ENCODE peak calls at places on chromosomes 7 and 10, in five cellular contexts. M is tibial nerve, H is GM06990, U is RWPE2, Q is heart right ventricle. K is an unnamed sample.
A peak's percentile ranks its signal among the peaks of the same experiment; 100 is the strongest.

GRCh38 chr7:51126813-51127617 is 189.6 kb downstream of the COBL start:
- DNase-seq in H (no peak), M (no peak), U (no peak), Q (no peak), K (no peak)

GRCh38 chr7:5546626-5547025 is 123.0 kb upstream of the TNRC18 start:
- DNase-seq in H (no peak), M (no peak), Q (no peak), U (no peak), K (no peak)

GRCh38 chr10:51147644-51148399 is 73.5 kb downstream of the PRKG1 start:
- DNase-seq in M (no peak), U (no peak), Q (no peak), H (no peak), K (no peak)

GRCh38 chr7:24381919-24382505 is 98.0 kb downstream of the NPY start:
- DNase-seq in M (no peak), U (no peak), Q (no peak), H (peak; percentile 12), K (peak; percentile 15)

GRCh38 chr7:158887594-158887993 is 31.2 kb downstream of the DYNC2I1 start:
- DNase-seq in H (no peak), Q (no peak), U (no peak), M (no peak), K (no peak)

GRCh38 chr7:132318338-132319318 is 257.6 kb downstream of the PLXNA4 start:
- DNase-seq in U (peak; percentile 66), Q (peak; percentile 81), H (peak; percentile 50), M (peak; percentile 71), K (peak; percentile 40)

GRCh38 chr7:55254242-55254595 is 110.9 kb upstream of the LANCL2 start:
- DNase-seq in H (no peak), U (no peak), M (no peak), Q (no peak), K (no peak)

GRCh38 chr10:12909182-12909835 is 92.2 kb downstream of the CCDC3 start:
- DNase-seq in H (no peak), U (no peak), Q (no peak), M (no peak), K (no peak)

GRCh38 chr7:106604303-106604918 is 56.5 kb downstream of the CCDC71L start:
- DNase-seq in H (peak; percentile 18), Q (no peak), U (no peak), M (no peak), K (no peak)

GRCh38 chr7:76294344-76295024 is 8.0 kb upstream of the HSPB1 start:
- DNase-seq in H (peak; percentile 53), M (peak; percentile 97), Q (peak; percentile 97), U (peak; percentile 97), K (no peak)

GRCh38 chr7:81769891-81770818 is at the start of gene HGF:
- DNase-seq in U (no peak), H (no peak), M (peak; percentile 66), Q (peak; percentile 78), K (no peak)

GRCh38 chr10:49605177-49605938 is 4.8 kb upstream of the SLC18A3 start:
- DNase-seq in U (peak; percentile 33), H (no peak), Q (no peak), M (no peak), K (no peak)

GRCh38 chr10:51109821-51110533 is 35.7 kb downstream of the PRKG1 start:
- DNase-seq in H (no peak), M (no peak), Q (no peak), U (no peak), K (no peak)

GRCh38 chr10:84205049-84205852 is 10.9 kb downstream of the CDHR1 start:
- DNase-seq in M (no peak), Q (peak; percentile 45), H (peak; percentile 39), U (no peak), K (peak; percentile 24)

GRCh38 chr10:89278034-89278535 is 23.8 kb upstream of the IFIT2 start:
- DNase-seq in Q (peak; percentile 82), U (peak; percentile 87), H (no peak), M (peak; percentile 88), K (no peak)

GRCh38 chr10:123150986-123151738 is 3.0 kb upstream of the BUB3 start:
- DNase-seq in M (no peak), Q (no peak), H (peak; percentile 82), U (no peak), K (no peak)

GRCh38 chr7:137798073-137798763 is 48.6 kb downstream of the DGKI start:
- DNase-seq in Q (no peak), U (no peak), M (no peak), H (peak; percentile 37), K (peak; percentile 13)

GRCh38 chr7:158526531-158526930 is 61.1 kb downstream of the PTPRN2 start:
- DNase-seq in Q (no peak), H (no peak), M (no peak), U (no peak), K (no peak)

GRCh38 chr7:131803861-131804260 is 247.4 kb upstream of the PODXL start:
- DNase-seq in Q (no peak), H (no peak), M (no peak), U (no peak), K (no peak)

GRCh38 chr7:53035499-53036412 is at the start of gene POM121L12:
- DNase-seq in M (no peak), Q (no peak), U (no peak), H (no peak), K (no peak)

GRCh38 chr10:123560301-123561144 is 105.6 kb upstream of the GPR26 start:
- DNase-seq in H (no peak), U (no peak), Q (no peak), M (no peak), K (no peak)

GRCh38 chr7:50450691-50451051 is 521 bp upstream of the FIGNL1 start:
- DNase-seq in M (no peak), H (no peak), Q (no peak), U (no peak), K (no peak)

GRCh38 chr10:115909962-115910361 is 363.0 kb downstream of the GFRA1 start:
- DNase-seq in U (no peak), H (no peak), Q (no peak), M (no peak), K (no peak)

GRCh38 chr7:3591150-3591549 is 290.1 kb downstream of the SDK1 start:
- DNase-seq in Q (no peak), M (no peak), U (no peak), H (no peak), K (no peak)

GRCh38 chr7:3588341-3588740 is 287.3 kb downstream of the SDK1 start:
- DNase-seq in H (no peak), Q (no peak), M (no peak), U (no peak), K (no peak)

GRCh38 chr7:3591944-3592343 is 290.9 kb downstream of the SDK1 start:
- DNase-seq in M (no peak), U (no peak), Q (no peak), H (no peak), K (no peak)

GRCh38 chr7:3589756-3590155 is 288.7 kb downstream of the SDK1 start:
- DNase-seq in U (no peak), H (no peak), M (no peak), Q (no peak), K (no peak)

DNA sequence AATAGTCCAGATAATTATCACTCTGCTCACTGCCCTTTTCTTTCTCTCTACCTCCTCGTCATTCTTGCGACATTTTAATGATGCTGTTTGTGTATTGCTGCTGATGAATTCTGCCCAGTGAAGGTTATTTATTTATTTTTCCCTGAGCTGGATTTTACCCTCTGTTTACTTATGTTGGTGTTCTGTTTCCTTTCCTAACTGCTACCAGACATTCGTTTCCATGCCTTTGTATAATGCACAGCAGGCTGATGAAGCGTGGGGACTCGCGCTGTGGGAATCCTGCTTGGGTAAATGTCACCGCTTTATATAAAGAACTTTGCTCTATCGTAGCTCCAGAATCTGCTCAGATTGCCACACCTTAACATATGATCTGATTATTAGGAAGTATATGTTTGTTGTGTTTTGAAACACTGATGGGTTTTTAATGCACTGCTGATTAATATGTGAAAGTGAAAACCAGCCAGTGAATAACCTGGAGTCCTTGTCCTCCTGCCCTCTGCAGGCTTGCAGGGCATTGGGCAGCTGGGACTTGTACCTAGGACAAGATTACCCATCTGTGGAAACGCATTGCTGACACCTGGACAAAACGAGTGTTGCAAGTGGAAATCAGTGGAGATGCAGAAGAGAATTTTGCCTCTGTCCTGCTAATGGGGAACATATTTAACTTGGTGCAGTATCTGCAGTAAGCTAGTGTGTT is 291.5 kb downstream of the SDK1 start:
- DNase-seq in H (no peak), U (no peak), M (no peak), Q (no peak), K (no peak)
- TF ChIP-seq CTCF in H (no peak), U (no peak), M (no peak), Q (no peak), K (no peak)

GRCh38 chr10:69774596-69774995 is 27.1 kb upstream of the COL13A1 start:
- DNase-seq in H (no peak), M (no peak), U (no peak), Q (no peak), K (no peak)
- TF ChIP-seq CTCF in H (no peak), M (no peak), U (no peak), Q (no peak), K (no peak)

DNA sequence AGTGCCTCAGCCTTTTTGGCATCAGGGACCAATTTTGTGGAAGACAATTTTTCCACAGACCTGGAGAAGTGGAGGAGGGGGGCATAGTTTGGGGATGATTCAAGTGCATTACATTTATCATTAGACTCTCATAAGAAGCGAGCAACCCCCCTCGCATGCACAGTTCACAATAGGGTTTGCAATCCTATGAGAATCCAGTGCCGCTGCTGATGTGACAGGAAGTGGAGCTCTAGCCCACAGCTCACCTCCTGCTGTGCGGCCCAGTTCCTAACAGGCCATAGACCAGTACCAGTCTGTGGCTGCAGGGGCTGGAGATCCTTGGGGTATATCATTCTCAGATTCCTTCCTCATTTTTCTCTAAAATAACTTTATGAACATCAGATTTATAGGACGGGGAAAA is 50.8 kb downstream of the ATAD1 start:
- DNase-seq in M (no peak), U (no peak), H (no peak), Q (no peak), K (no peak)
- TF ChIP-seq CTCF in M (no peak), U (no peak), H (no peak), Q (no peak), K (no peak)

GRCh38 chr7:13279854-13280435 is 592.5 kb downstream of the ARL4A start:
- DNase-seq in U (no peak), Q (no peak), M (no peak), H (no peak), K (no peak)

GRCh38 chr7:13276977-13277376 is 589.5 kb downstream of the ARL4A start:
- DNase-seq in U (no peak), M (no peak), H (no peak), Q (no peak), K (no peak)

GRCh38 chr7:13278020-13278419 is 590.6 kb downstream of the ARL4A start:
- DNase-seq in Q (no peak), M (no peak), U (no peak), H (no peak), K (no peak)

GRCh38 chr7:13286916-13287315 is 599.5 kb downstream of the ARL4A start:
- DNase-seq in U (no peak), Q (no peak), M (no peak), H (no peak), K (no peak)

DNA sequence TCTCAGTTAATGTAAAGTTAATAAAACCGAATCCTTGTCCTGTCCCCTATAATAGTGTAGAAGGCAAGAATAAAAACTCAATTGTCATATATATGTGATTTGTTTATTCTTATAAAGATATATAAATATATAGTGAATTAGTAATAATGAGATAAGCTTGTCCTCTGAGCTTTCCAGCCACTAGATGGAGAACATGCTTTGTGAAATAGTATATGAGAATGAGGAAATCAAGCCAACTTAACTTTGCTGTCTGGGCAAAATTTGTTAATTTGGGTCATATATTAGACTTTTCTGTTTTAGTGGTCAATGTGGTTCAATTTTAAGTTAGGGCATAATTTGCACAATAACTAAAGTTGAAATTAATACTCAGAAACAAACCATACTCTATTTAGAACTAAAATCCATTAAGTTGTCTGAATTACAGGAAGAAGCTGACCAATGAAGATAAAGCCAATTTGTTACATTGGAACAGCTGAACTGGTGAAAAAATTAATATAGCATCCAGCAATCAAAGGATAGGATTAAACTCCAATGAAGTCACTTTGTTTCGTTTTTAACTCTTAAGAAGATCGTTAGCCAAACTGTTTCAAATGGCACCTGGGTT is 595.0 kb downstream of the ARL4A start:
- DNase-seq in Q (no peak), M (no peak), H (no peak), U (no peak), K (no peak)
- TF ChIP-seq CTCF in Q (peak; percentile 36), M (no peak), H (no peak), U (peak; percentile 52), K (no peak)